ENCODE peak calls at places on chromosome 5, in four cellular contexts. L is astrocyte; V is neural crest cell; U is stimulated activated CD8-positive, alpha-beta memory T cell treated with anti-CD3 and anti-CD28 coated beads, Interleukin-7, amount 100 ng/mL, for 1 hour. H is an unnamed sample.

GRCh38 chr5:142540774-142541466 is 145.0 kb downstream of the FGF1 start:
- DNase-seq in L (peak; percentile 26), V (no peak), U (no peak), H (no peak)

GRCh38 chr5:34542818-34543217 is 113.3 kb upstream of the RAI14 start:
- DNase-seq in U (no peak), V (no peak), L (no peak), H (no peak)

GRCh38 chr5:90932052-90932699 is 373.6 kb downstream of the ADGRV1 start:
- DNase-seq in U (no peak), V (peak; percentile 42), L (peak; percentile 15), H (peak; percentile 69)

GRCh38 chr5:167731951-167732350 is 559.5 kb upstream of the WWC1 start:
- DNase-seq in L (peak; percentile 59), U (no peak), V (no peak), H (no peak)

GRCh38 chr5:76431336-76431735 is 28.3 kb downstream of the IQGAP2 start:
- DNase-seq in V (no peak), U (no peak), L (no peak), H (no peak)

GRCh38 chr5:139657363-139658321 is 9.5 kb downstream of the CXXC5 start:
- DNase-seq in U (no peak), V (no peak), L (peak; percentile 82), H (peak; percentile 79)

GRCh38 chr5:75320341-75320740 is 16.7 kb upstream of the HMGCR start:
- DNase-seq in L (no peak), V (no peak), U (no peak), H (peak; percentile 72)

GRCh38 chr5:112083623-112084022 is 326.6 kb upstream of the NREP start:
- DNase-seq in V (no peak), L (no peak), U (no peak), H (no peak)

GRCh38 chr5:61619289-61619688 is 287.2 kb downstream of the ZSWIM6 start:
- DNase-seq in V (no peak), L (no peak), U (no peak), H (no peak)

GRCh38 chr5:126016256-126016655 is 407.0 kb upstream of the GRAMD2B start:
- DNase-seq in L (no peak), V (no peak), U (no peak), H (no peak)

GRCh38 chr5:38925154-38925925 is 79.5 kb downstream of the OSMR start:
- DNase-seq in U (no peak), L (peak; percentile 82), V (no peak), H (peak; percentile 25)

GRCh38 chr5:113435571-113435970 is 782 bp upstream of the TSSK1B start:
- DNase-seq in L (no peak), U (no peak), V (no peak), H (no peak)

H was measured in renal cortical epithelial cell.